ENCODE peak calls at places on chromosome 20, in four cellular contexts. S, F, B and Q are unnamed samples.

GRCh38 chr20:14879020-14879697 is 541.7 kb upstream of the FLRT3 start:
- DNase-seq in S (peak; percentile 12), F (no peak), B (peak; percentile 95), Q (no peak)

GRCh38 chr20:63130654-63131577 is 85.0 kb downstream of the YTHDF1 start:
- DNase-seq in S (no peak), F (peak; percentile 39), B (no peak), Q (no peak)

GRCh38 chr20:58568441-58568931 is 53.3 kb upstream of the APCDD1L start:
- DNase-seq in S (no peak), F (no peak), B (no peak), Q (no peak)

GRCh38 chr20:33419140-33419974 is 18.0 kb upstream of the CDK5RAP1 start:
- DNase-seq in S (peak; percentile 59), F (no peak), B (no peak), Q (no peak)

GRCh38 chr20:3808141-3808479 is 12.0 kb downstream of the CDC25B start:
- DNase-seq in S (peak; percentile 97), F (peak; percentile 77), B (peak; percentile 95), Q (peak; percentile 95)

GRCh38 chr20:3092611-3093379 is 8.3 kb upstream of the AVP start:
- DNase-seq in S (no peak), F (no peak), B (peak; percentile 30), Q (no peak)

GRCh38 chr20:22453244-22454080 is 130.9 kb downstream of the FOXA2 start:
- DNase-seq in S (peak; percentile 21), F (no peak), B (peak; percentile 49), Q (no peak)

GRCh38 chr20:50646483-50646996 is 44.8 kb downstream of the RIPOR3 start:
- DNase-seq in S (peak; percentile 94), F (no peak), B (peak; percentile 63), Q (no peak)

GRCh38 chr20:1934578-1935573 is 39.7 kb downstream of the SIRPA start:
- DNase-seq in S (peak; percentile 84), F (no peak), B (peak; percentile 98), Q (peak; percentile 58)

GRCh38 chr20:49245921-49246740 is 26.9 kb downstream of the DDX27 start:
- DNase-seq in S (peak; percentile 61), F (no peak), B (peak; percentile 77), Q (peak; percentile 28)

GRCh38 chr20:6614836-6615235 is 152.7 kb upstream of the BMP2 start:
- DNase-seq in S (no peak), F (no peak), B (no peak), Q (no peak)

DNA sequence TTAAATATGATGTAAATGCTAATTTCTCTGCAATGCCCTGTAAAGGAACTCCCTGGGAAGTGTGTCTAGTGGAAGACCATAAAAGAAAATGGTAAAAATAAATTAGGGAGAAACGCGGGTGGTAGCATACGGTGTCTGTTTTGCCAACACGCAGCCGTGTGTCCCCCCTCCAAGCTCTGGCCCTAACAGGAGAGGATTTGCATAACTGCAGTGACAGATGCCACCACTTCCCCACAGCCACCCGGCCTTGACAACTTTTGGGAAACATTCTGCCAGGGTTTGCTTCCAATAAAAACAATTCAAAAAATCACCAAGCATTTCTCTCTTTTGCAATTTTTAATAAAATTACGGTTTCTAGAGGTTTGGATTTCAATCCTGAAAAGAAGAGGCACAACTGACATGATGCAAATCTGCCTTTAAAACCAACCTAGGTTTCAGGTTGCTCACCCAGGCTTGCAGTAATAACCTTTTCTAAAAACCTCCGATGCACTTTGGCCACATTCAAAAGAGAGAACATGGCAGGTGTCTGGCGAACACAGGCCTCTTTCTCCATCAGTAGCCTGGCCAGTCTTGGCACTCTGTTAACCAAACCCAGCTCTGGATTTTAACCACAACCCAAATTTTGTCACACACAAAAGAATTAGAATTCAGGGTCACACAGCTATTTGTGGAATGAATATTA is 55.6 kb upstream of the MAFB start:
- DNase-seq in S (no peak), F (no peak), B (no peak), Q (no peak)
- H3K4me3 ChIP-seq in S (no peak overlapping the region), F (no peak overlapping the region), B (no peak overlapping the region), Q (no peak overlapping the region)

DNA sequence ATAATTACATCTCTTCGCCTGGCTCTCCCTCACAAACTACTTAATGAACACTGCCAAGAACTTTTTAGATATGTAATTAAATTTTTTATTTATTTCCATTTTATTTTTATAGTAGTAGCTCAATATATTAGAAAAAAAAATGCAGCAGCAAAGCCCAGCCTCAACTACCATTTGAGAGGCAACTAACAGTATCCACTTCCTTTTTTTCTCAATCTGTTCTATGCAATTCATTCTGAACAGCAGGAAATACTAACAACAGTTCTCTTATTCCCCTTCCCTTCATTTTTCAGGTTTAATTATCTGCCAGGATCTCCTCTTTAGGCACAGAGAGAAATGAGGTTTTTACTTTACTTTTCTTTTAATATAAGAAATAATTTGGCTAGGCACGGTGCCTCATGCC is 112.7 kb downstream of the ZNF217 start:
- DNase-seq in S (no peak), F (no peak), B (no peak), Q (no peak)
- H3K4me3 ChIP-seq in S (no peak overlapping the region), F (no peak overlapping the region), B (no peak overlapping the region), Q (no peak overlapping the region)

DNA sequence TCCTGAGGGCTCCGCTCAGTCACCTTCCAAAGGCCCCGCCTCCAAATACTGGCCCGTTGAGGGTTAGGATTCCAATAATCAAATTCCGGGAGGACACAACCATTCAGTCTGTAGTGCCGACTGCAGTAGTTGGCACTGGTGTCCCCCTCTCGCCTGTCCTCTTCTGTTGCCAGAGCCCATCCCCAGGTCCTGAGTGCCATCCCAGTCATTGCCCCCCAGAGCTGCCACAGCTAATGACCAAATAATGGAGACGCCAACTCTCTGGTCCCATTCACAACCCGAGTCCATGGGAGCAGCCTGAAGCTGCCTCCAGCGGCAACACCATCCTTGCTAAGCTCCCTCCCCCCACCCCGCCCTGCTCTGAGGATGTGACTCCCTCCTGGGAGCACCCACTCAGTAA is 115.9 kb downstream of the JPH2 start:
- DNase-seq in S (no peak), F (no peak), B (no peak), Q (no peak)
- H3K4me3 ChIP-seq in S (no peak overlapping the region), F (no peak overlapping the region), B (no peak overlapping the region), Q (no peak overlapping the region)

GRCh38 chr20:44609511-44610312 is 27.3 kb downstream of the PKIG start:
- DNase-seq in S (peak; percentile 87), F (peak; percentile 93), B (peak; percentile 94), Q (peak; percentile 84)
- H3K4me3 ChIP-seq in S (no peak overlapping the region), F (peak overlapping the region; percentile 13), B (peak overlapping the region; percentile 24), Q (no peak overlapping the region)

GRCh38 chr20:47359533-47360206 is 3.2 kb upstream of the ZMYND8 start:
- DNase-seq in S (no peak), F (no peak), B (no peak), Q (no peak)

GRCh38 chr20:47358672-47359532 is 2.4 kb upstream of the ZMYND8 start:
- DNase-seq in S (peak; percentile 97), F (peak; percentile 68), B (peak; percentile 90), Q (peak; percentile 94)

GRCh38 chr20:47357296-47358051 is 975 bp upstream of the ZMYND8 start:
- DNase-seq in S (peak; percentile 99), F (peak; percentile 90), B (peak; percentile 90), Q (peak; percentile 91)

GRCh38 chr20:47356526-47357295 is at the start of gene ZMYND8:
- DNase-seq in S (peak; percentile 96), F (peak; percentile 83), B (peak; percentile 89), Q (peak; percentile 84)

GRCh38 chr20:47358052-47358671 is 1.7 kb upstream of the ZMYND8 start:
- DNase-seq in S (no peak), F (no peak), B (no peak), Q (no peak)
- H3K4me3 ChIP-seq in S (peak overlapping the region; percentile 3), F (peak overlapping the region; percentile 17), B (peak overlapping the region; percentile 33), Q (peak overlapping the region; percentile 3)

GRCh38 chr20:53581444-53582311 is 12.0 kb downstream of the ZNF217 start:
- DNase-seq in S (no peak), F (no peak), B (no peak), Q (peak; percentile 33)

GRCh38 chr20:53578492-53579222 is 15.0 kb downstream of the ZNF217 start:
- DNase-seq in S (peak; percentile 94), F (no peak), B (peak; percentile 93), Q (peak; percentile 42)

GRCh38 chr20:53580376-53581111 is 13.1 kb downstream of the ZNF217 start:
- DNase-seq in S (no peak), F (no peak), B (peak; percentile 43), Q (peak; percentile 32)

GRCh38 chr20:53579266-53579580 is 14.4 kb downstream of the ZNF217 start:
- DNase-seq in S (no peak), F (no peak), B (no peak), Q (peak; percentile 28)

DNA sequence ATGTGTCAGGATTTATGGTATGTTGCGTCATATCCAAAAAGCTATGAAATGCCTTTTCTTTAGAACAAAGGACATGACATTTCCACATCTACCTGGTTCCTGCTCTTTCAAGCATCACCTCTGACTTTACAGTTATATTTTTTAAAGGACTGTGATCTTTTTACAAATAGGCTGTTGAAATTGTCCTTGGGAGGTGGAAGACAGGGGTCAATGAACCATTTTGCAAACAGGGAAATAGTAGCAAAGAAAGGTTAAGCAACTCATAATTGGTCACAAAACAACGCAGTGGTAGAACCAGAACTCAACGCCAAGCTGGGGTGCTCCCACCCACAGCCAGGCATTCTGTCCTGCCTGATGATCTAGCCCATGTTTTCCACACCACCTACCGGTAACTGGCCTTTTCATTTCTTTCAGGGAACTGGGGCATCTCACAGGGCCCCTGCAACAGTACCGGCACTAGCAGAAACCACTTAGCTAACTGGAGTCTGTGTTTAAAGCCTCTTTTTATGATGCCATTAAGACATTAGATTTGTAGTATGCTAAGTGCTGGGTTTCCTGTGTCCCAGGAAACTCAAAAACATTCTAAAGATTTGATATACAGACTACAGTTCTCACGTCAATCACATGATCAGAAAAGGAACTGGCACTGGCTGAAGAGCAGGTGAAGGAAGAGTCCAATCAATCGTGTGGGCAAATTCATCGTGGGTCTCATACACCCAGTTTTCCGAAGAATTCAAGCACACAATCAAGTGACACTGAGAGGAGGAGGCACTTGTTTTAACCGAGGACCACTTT is 13.9 kb downstream of the ZNF217 start:
- DNase-seq in S (peak; percentile 85), F (no peak), B (peak; percentile 85), Q (peak; percentile 62)
- H3K4me3 ChIP-seq in S (peak overlapping the region; percentile 24), F (no peak overlapping the region), B (peak overlapping the region; percentile 61), Q (peak overlapping the region; percentile 53)